ENCODE peak calls at places on chromosomes 6 and 20, in five cellular contexts. C is upper lobe of right lung, X is ovary, L is GM23338, G is colonic mucosa. Q is an unnamed sample. For H3K4me1, the result is how much of the 10 kb centered on the place peaks cover.

GRCh38 chr6:166565084-166565651 is 21.3 kb downstream of the RAMACL start:
- DNase-seq in X (no peak), G (no peak), L (no peak), C (no peak), Q (no peak)

GRCh38 chr20:60598528-60598927 is 640.3 kb downstream of the CDH26 start:
- DNase-seq in C (no peak), X (no peak), G (no peak), L (no peak), Q (no peak)

GRCh38 chr6:42038811-42039408 is 11.4 kb upstream of the TAF8 start:
- DNase-seq in G (no peak), C (no peak), L (no peak), X (no peak), Q (no peak)

GRCh38 chr6:44645276-44645675 is 257.8 kb downstream of the CDC5L start:
- DNase-seq in G (no peak), L (peak), X (no peak), C (peak), Q (no peak)

GRCh38 chr6:114342826-114343781 is at the start of gene HS3ST5:
- DNase-seq in G (peak), X (no peak), C (peak), L (peak), Q (peak)

GRCh38 chr6:89257346-89257745 is 40.2 kb upstream of the GABRR1 start:
- DNase-seq in C (no peak), X (no peak), G (no peak), L (no peak), Q (no peak)

GRCh38 chr6:34585512-34586045 is 29.4 kb upstream of the SPDEF start:
- DNase-seq in G (no peak), L (no peak), X (no peak), C (no peak), Q (no peak)

GRCh38 chr20:39660965-39661364 is 698.8 kb downstream of the DHX35 start:
- DNase-seq in G (no peak), L (no peak), X (no peak), C (no peak), Q (no peak)

GRCh38 chr20:15214051-15214450 is 876.6 kb upstream of the FLRT3 start:
- DNase-seq in G (no peak), L (no peak), C (no peak), X (no peak), Q (no peak)

GRCh38 chr20:34046330-34046729 is 52.6 kb downstream of the RALY start:
- DNase-seq in C (no peak), G (no peak), L (no peak), X (no peak), Q (no peak)

GRCh38 chr6:30188541-30188940 is 24.7 kb downstream of the TRIM26 start:
- DNase-seq in C (no peak), G (no peak), L (no peak), X (no peak), Q (no peak)

DNA sequence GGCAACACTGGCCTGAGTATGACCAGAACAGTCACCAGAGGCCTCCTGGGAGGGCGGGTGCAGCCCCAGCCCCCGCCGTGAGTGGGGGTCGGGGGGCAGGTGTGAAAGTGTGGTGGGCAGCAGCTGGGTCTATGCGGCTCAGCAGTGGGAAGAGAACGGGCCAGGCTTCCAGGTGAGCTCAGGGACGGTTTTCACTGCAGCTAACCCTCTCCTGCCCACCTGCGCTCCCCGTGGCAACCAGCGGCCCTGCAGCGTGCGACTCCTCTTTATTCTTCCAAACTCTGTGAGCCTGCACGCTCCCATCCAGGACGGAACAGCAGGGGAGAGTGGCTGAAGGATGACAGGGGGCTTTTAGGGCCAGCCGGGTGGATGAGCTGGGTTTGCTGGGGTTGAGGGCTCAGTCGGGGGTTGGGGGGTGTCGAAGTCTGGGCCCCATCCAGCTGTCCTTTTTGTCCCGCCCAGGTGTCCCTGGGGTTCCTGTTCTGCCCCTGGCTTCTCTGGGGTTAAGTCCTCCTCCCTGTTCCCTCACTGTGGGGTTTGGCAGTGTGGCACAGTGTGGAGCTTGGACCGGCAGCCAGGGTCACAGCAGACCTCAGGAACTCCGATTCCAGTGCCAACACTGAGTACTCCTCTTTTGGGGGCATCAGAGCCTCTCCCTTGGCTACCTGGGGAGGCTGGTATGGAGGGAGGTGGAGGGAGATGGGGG is 859 bp upstream of the BIRC7 start:
- DNase-seq in C (no peak), X (no peak), G (no peak), L (peak), Q (no peak)
- TF ChIP-seq CTCF in C (peak), X (no peak), G (peak), L (peak), Q (peak)

GRCh38 chr6:36198986-36199385 is 2.4 kb downstream of the BRPF3 start:
- DNase-seq in X (no peak), L (no peak), G (no peak), C (no peak), Q (no peak)
- H3K4me1 ChIP-seq in X (under half), L (under half), G (under half), C (under half), Q (under half)

GRCh38 chr6:5814116-5814515 is 192.6 kb downstream of the NRN1 start:
- DNase-seq in G (no peak), L (no peak), C (no peak), X (no peak), Q (no peak)
- TF ChIP-seq CTCF in G (no peak), L (no peak), C (no peak), X (no peak), Q (no peak)

GRCh38 chr6:33205172-33206026 is 944 bp downstream of the HSD17B8 start:
- DNase-seq in C (no peak), X (no peak), G (no peak), L (peak), Q (no peak)

GRCh38 chr6:33203443-33204164 is 851 bp upstream of the HSD17B8 start:
- DNase-seq in X (no peak), C (no peak), G (no peak), L (no peak), Q (no peak)

GRCh38 chr6:33202799-33203198 is 1.7 kb upstream of the HSD17B8 start:
- DNase-seq in X (no peak), G (no peak), C (no peak), L (no peak), Q (no peak)

GRCh38 chr6:33204415-33205171 is at the start of gene HSD17B8:
- DNase-seq in X (peak), L (peak), G (peak), C (peak), Q (peak)

DNA sequence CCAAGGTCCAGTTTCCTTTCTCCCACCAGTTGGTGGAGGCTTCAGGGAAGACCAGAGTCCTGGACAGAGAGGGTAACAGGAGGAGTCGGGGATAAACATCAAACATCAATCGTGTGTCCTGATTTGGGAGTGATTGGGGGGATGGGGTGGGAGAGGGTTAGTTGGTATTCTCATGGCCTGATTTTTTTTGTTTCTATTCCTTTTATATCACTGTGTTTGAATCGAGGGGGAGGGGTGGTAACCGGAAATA is 365 bp upstream of the HSD17B8 start:
- DNase-seq in C (no peak), X (no peak), L (no peak), G (no peak), Q (peak)
- H3K4me1 ChIP-seq in C (under half), X (under half), L (under half), G (under half), Q (under half)